ENCODE peak calls at places on chromosome 15, in six cellular contexts. Y is IMR-90, V is H9, U is neuronal stem cell, E is H1, S is mesendoderm. L is an unnamed sample.
A peak's percentile ranks its signal among the peaks of the same experiment; 100 is the strongest.

GRCh38 chr15:70299931-70300858 is 202.5 kb upstream of the TLE3 start:
- DNase-seq in S (peak; percentile 62), Y (no peak), U (no peak), E (no peak), V (no peak), L (no peak)

GRCh38 chr15:61112231-61112630 is 116.9 kb downstream of the RORA start:
- DNase-seq in Y (no peak), E (no peak), V (peak; percentile 45), U (no peak), S (peak; percentile 57), L (no peak)

GRCh38 chr15:73322665-73323373 is 45.9 kb downstream of the HCN4 start:
- DNase-seq in V (no peak), U (no peak), E (no peak), Y (no peak), S (no peak), L (no peak)

GRCh38 chr15:51688863-51689262 is 7.6 kb downstream of the SCG3 start:
- DNase-seq in E (no peak), U (no peak), V (no peak), Y (peak; percentile 7), S (peak; percentile 11), L (peak; percentile 5)

GRCh38 chr15:42010434-42010833 is 10.4 kb downstream of the PLA2G4E start:
- DNase-seq in S (no peak), U (no peak), E (no peak), V (no peak), Y (no peak), L (peak; percentile 2)

GRCh38 chr15:57245130-57245529 is 131.2 kb upstream of the CGNL1 start:
- DNase-seq in V (no peak), Y (peak; percentile 69), U (no peak), S (no peak), E (no peak), L (peak; percentile 54)

GRCh38 chr15:63870403-63871209 is 36.9 kb upstream of the HERC1 start:
- DNase-seq in U (peak; percentile 57), S (peak; percentile 89), V (peak; percentile 76), E (no peak), Y (peak; percentile 85), L (peak; percentile 89)

GRCh38 chr15:25094066-25094465 is 139.3 kb downstream of the SNRPN start:
- DNase-seq in E (no peak), S (no peak), Y (no peak), U (no peak), V (no peak), L (no peak)

GRCh38 chr15:80989110-80989517 is 505 bp downstream of the MESD start:
- DNase-seq in V (no peak), S (no peak), U (peak; percentile 37), Y (no peak), E (no peak), L (no peak)

GRCh38 chr15:57479005-57479404 is 102.7 kb downstream of the CGNL1 start:
- DNase-seq in S (no peak), E (no peak), U (no peak), Y (no peak), V (no peak), L (no peak)

GRCh38 chr15:20644026-20644425 is 102.4 kb upstream of the GOLGA6L6 start:
- DNase-seq in Y (no peak), V (no peak), U (no peak), S (no peak), E (no peak), L (no peak)

GRCh38 chr15:83694030-83694429 is 40.1 kb downstream of the ADAMTSL3 start:
- DNase-seq in E (peak; percentile 49), S (peak; percentile 89), Y (peak; percentile 32), V (peak; percentile 56), U (no peak), L (peak; percentile 75)

GRCh38 chr15:94234300-94234699 is 2.9 kb downstream of the MCTP2 start:
- DNase-seq in U (no peak), E (no peak), S (peak; percentile 40), Y (no peak), V (no peak), L (peak; percentile 70)

GRCh38 chr15:56943398-56943797 is 25.0 kb downstream of the TCF12 start:
- DNase-seq in S (no peak), E (no peak), V (no peak), U (no peak), Y (peak; percentile 69), L (no peak)

GRCh38 chr15:33008284-33009011 is 186.1 kb downstream of the FMN1 start:
- DNase-seq in V (no peak), E (no peak), U (no peak), Y (peak; percentile 81), S (no peak), L (peak; percentile 34)

DNA sequence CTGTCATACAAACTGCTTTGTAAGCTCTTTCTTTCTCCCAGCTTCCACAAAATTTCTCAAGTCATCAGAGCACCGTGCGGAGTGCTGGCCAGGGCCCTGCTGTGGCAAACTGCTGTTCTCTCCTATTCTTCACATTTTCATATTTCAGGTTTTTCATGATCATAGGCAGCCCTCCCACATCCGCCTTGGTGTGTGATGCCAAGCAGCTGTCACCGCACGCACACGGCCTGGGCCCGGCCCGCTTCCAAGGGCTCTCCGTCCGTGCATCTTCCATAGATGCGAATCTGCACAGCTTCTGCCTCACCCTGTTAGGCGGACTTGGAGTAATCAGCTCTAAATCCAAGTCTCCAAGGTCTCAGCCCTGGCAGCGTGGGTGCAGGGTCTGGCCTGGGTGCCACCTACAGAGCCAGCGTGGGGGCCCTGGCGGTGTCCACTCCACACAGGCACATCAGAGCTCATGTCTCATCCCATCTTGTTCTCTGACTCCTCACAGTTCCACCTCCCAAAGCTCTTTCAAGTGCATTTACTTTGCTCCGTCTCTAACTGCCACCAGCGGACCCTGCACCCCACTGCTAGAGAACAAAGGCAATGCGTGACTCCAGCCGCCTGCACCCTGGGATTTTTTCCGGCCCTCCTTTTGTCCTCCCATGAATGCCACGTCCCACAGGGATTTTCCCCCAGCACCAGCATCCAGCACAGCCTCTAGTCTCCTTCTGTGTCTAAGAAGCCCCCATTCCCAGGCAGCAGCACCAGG is 27.2 kb downstream of the CYFIP1 start:
- DNase-seq in S (peak; percentile 18), E (peak; percentile 64), V (peak; percentile 74), Y (no peak), U (peak; percentile 26), L (no peak)
- H3K4me2 ChIP-seq in S (no peak overlapping the region), E (peak overlapping the region; percentile 3), V (no peak overlapping the region), Y (no peak overlapping the region), U (peak overlapping the region; percentile 14), L (no peak overlapping the region)

GRCh38 chr15:29686079-29686425 is 136.2 kb downstream of the TJP1 start:
- DNase-seq in S (no peak), E (no peak), V (no peak), U (no peak), Y (no peak), L (no peak)

GRCh38 chr15:29685156-29686078 is 136.9 kb downstream of the TJP1 start:
- DNase-seq in U (no peak), S (no peak), V (no peak), Y (peak; percentile 79), E (peak; percentile 39), L (no peak)

GRCh38 chr15:29687204-29687768 is 135.0 kb downstream of the TJP1 start:
- DNase-seq in S (no peak), Y (no peak), V (no peak), E (peak; percentile 41), U (no peak), L (no peak)

GRCh38 chr15:29687939-29688884 is 134.1 kb downstream of the TJP1 start:
- DNase-seq in S (no peak), V (no peak), E (no peak), Y (no peak), U (no peak), L (no peak)

GRCh38 chr15:29686445-29687203 is 135.6 kb downstream of the TJP1 start:
- DNase-seq in S (no peak), E (peak; percentile 40), U (no peak), V (no peak), Y (no peak), L (no peak)
- H2BK15ac ChIP-seq in S (no peak overlapping the region), E (no peak overlapping the region), U (no peak overlapping the region), V (no peak overlapping the region), Y (no peak overlapping the region), L (no peak overlapping the region)

DNA sequence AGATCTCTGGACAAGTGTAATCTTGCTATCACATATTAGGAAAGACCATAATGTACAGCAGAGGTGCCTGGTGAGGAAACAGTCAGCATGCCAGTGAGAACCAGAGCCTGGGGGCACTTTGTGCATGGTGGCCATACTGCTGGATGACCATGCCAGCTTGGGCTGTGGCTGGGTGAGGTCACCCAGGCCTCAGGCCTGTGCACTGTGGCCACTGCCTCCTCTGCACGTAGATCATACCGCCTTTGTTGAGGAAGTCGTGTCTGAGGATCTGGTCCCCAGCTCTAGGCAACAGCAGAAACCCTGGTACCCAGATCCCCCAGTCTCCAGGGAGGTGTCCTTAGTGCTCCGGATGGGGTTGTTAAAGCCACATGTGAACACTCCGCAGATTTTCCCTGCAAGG is 38.9 kb downstream of the ZNF710 start:
- DNase-seq in Y (no peak), V (no peak), E (no peak), S (no peak), U (no peak), L (no peak)
- H3K4me2 ChIP-seq in Y (no peak overlapping the region), V (no peak overlapping the region), E (no peak overlapping the region), S (no peak overlapping the region), U (no peak overlapping the region), L (no peak overlapping the region)

DNA sequence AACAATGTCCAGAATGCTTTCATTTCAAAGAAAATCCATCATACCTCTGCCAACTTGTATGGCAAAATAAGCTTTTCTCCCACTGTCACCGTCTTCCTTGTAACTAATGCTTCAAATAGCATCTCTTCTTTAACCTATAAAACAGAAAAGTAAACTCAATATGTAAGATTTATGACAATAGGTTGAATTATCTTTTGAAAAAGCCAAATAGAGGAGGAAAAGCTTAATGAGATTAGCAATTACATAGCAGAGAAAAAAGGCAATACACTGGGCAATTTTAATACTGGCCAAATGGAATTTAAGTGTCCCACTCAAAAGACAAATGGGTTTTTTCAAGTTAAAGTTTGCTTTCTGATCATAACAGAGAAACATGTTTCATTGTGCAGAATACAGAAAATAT is 118.1 kb downstream of the MYO9A start:
- DNase-seq in U (no peak), Y (no peak), V (no peak), E (no peak), S (no peak), L (no peak)
- H2BK15ac ChIP-seq in U (no peak overlapping the region), Y (no peak overlapping the region), V (no peak overlapping the region), E (no peak overlapping the region), S (no peak overlapping the region), L (no peak overlapping the region)

GRCh38 chr15:43975326-43975725 is 148.5 kb downstream of the WDR76 start:
- DNase-seq in S (no peak), Y (no peak), U (no peak), V (no peak), E (no peak), L (no peak)

GRCh38 chr15:43977072-43977884 is 150.5 kb downstream of the WDR76 start:
- DNase-seq in S (peak; percentile 85), U (no peak), V (no peak), E (no peak), Y (no peak), L (no peak)

GRCh38 chr15:43969802-43970375 is 143.1 kb downstream of the WDR76 start:
- DNase-seq in E (no peak), V (no peak), S (no peak), U (no peak), Y (no peak), L (no peak)

GRCh38 chr15:43974852-43975251 is 148.1 kb downstream of the WDR76 start:
- DNase-seq in V (no peak), Y (no peak), U (peak; percentile 69), S (no peak), E (no peak), L (no peak)

DNA sequence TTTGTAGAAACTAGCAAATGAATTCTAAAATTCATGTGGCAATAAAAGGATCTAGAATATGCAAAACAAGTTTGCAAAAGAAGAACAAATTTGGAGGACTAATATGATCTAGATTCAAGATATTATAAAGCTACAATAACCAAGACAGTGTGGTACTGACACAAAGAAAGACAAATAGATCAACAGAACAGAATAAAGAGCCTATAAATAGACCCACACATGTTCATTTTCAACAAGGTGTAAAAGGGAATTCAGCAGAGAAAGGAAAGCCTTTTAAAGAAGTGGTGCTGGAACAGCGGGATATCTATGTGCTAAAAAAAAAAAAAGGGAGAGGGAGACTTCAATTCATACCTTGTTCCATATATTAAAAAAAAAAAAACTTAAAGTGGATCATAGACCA is 148.9 kb downstream of the WDR76 start:
- DNase-seq in E (no peak), V (no peak), S (no peak), U (no peak), Y (no peak), L (no peak)
- H3K4me2 ChIP-seq in E (no peak overlapping the region), V (no peak overlapping the region), S (no peak overlapping the region), U (no peak overlapping the region), Y (no peak overlapping the region), L (no peak overlapping the region)